ENCODE peak calls at places on chromosome 12, in ten cellular contexts. One of them, this sample, is unnamed.

GRCh38 chr12:110249716-110250225 is 31.3 kb upstream of the ATP2A2 start:
- DNase-seq in fibroblast of the conjunctiva: no peak
- DNase-seq in gastrocnemius medialis: peak
- DNase-seq in WERI-Rb-1: no peak
- DNase-seq in head of caudate nucleus: no peak
- DNase-seq in AG08396: no peak
- DNase-seq in AG10803: peak
- DNase-seq in mammary epithelial cell: no peak
- DNase-seq in fibroblast of lung: peak
- DNase-seq in RPMI8226: no peak
- DNase-seq in this sample: no peak

GRCh38 chr12:106888348-106888970 is 67.2 kb upstream of the TMEM263 start:
- DNase-seq in fibroblast of the conjunctiva: no peak
- DNase-seq in gastrocnemius medialis: no peak
- DNase-seq in WERI-Rb-1: no peak
- DNase-seq in head of caudate nucleus: no peak
- DNase-seq in AG08396: no peak
- DNase-seq in AG10803: no peak
- DNase-seq in mammary epithelial cell: no peak
- DNase-seq in fibroblast of lung: no peak
- DNase-seq in RPMI8226: no peak
- DNase-seq in this sample: no peak

GRCh38 chr12:91884216-91884615 is 261.4 kb downstream of the BTG1 start:
- DNase-seq in fibroblast of the conjunctiva: no peak
- DNase-seq in gastrocnemius medialis: no peak
- DNase-seq in WERI-Rb-1: no peak
- DNase-seq in head of caudate nucleus: no peak
- DNase-seq in AG08396: no peak
- DNase-seq in AG10803: no peak
- DNase-seq in mammary epithelial cell: no peak
- DNase-seq in fibroblast of lung: no peak
- DNase-seq in RPMI8226: no peak
- DNase-seq in this sample: no peak

GRCh38 chr12:128163096-128163495 is 103.9 kb upstream of the TMEM132C start:
- DNase-seq in fibroblast of the conjunctiva: no peak
- DNase-seq in gastrocnemius medialis: no peak
- DNase-seq in WERI-Rb-1: no peak
- DNase-seq in head of caudate nucleus: no peak
- DNase-seq in AG08396: no peak
- DNase-seq in AG10803: no peak
- DNase-seq in mammary epithelial cell: no peak
- DNase-seq in fibroblast of lung: no peak
- DNase-seq in RPMI8226: no peak
- DNase-seq in this sample: no peak

GRCh38 chr12:39074063-39074462 is 168.7 kb upstream of the CPNE8 start:
- DNase-seq in fibroblast of the conjunctiva: no peak
- DNase-seq in gastrocnemius medialis: no peak
- DNase-seq in WERI-Rb-1: no peak
- DNase-seq in head of caudate nucleus: no peak
- DNase-seq in AG08396: no peak
- DNase-seq in AG10803: no peak
- DNase-seq in mammary epithelial cell: no peak
- DNase-seq in fibroblast of lung: no peak
- DNase-seq in RPMI8226: no peak
- DNase-seq in this sample: no peak

GRCh38 chr12:104859144-104859543 is 98.9 kb downstream of the SLC41A2 start:
- DNase-seq in fibroblast of the conjunctiva: no peak
- DNase-seq in gastrocnemius medialis: no peak
- DNase-seq in WERI-Rb-1: no peak
- DNase-seq in head of caudate nucleus: no peak
- DNase-seq in AG08396: no peak
- DNase-seq in AG10803: peak
- DNase-seq in mammary epithelial cell: peak
- DNase-seq in fibroblast of lung: peak
- DNase-seq in RPMI8226: no peak
- DNase-seq in this sample: no peak

GRCh38 chr12:49980501-49981158 is 7.9 kb downstream of the AQP6 start:
- DNase-seq in fibroblast of the conjunctiva: no peak
- DNase-seq in gastrocnemius medialis: no peak
- DNase-seq in WERI-Rb-1: peak
- DNase-seq in head of caudate nucleus: no peak
- DNase-seq in AG08396: no peak
- DNase-seq in AG10803: no peak
- DNase-seq in mammary epithelial cell: no peak
- DNase-seq in fibroblast of lung: no peak
- DNase-seq in RPMI8226: no peak
- DNase-seq in this sample: no peak

GRCh38 chr12:77493769-77494168 is 336.9 kb upstream of the NAV3 start:
- DNase-seq in fibroblast of the conjunctiva: no peak
- DNase-seq in gastrocnemius medialis: no peak
- DNase-seq in WERI-Rb-1: no peak
- DNase-seq in head of caudate nucleus: no peak
- DNase-seq in AG08396: no peak
- DNase-seq in AG10803: no peak
- DNase-seq in mammary epithelial cell: no peak
- DNase-seq in fibroblast of lung: peak
- DNase-seq in RPMI8226: no peak
- DNase-seq in this sample: no peak

This sample was measured in smooth muscle cell of the brain vasculature.